ENCODE peak calls at places on chromosomes 11 and 22, in seven cellular contexts. One of them, this sample, is unnamed. For H3K4me1, the result is how much of the 10 kb centered on the place peaks cover.

GRCh38 chr11:1219836-1220810 is 2.7 kb upstream of the MUC5B start:
- DNase-seq in IMR-90: no peak
- DNase-seq in neuronal stem cell: no peak
- DNase-seq in H9: peak
- DNase-seq in mesenchymal stem cell: no peak
- DNase-seq in mesendoderm: no peak
- DNase-seq in H1: no peak
- DNase-seq in this sample: no peak

GRCh38 chr11:19225123-19225522 is 15.6 kb downstream of the E2F8 start:
- DNase-seq in IMR-90: no peak
- DNase-seq in neuronal stem cell: no peak
- DNase-seq in H9: no peak
- DNase-seq in mesenchymal stem cell: no peak
- DNase-seq in mesendoderm: no peak
- DNase-seq in H1: no peak
- DNase-seq in this sample: no peak

GRCh38 chr11:95641506-95641905 is 148.1 kb downstream of the FAM76B start:
- DNase-seq in IMR-90: no peak
- DNase-seq in neuronal stem cell: no peak
- DNase-seq in H9: no peak
- DNase-seq in mesenchymal stem cell: no peak
- DNase-seq in mesendoderm: no peak
- DNase-seq in H1: no peak
- DNase-seq in this sample: no peak

GRCh38 chr11:80587906-80588305 is 1147.1 kb upstream of the TENM4 start:
- DNase-seq in IMR-90: no peak
- DNase-seq in neuronal stem cell: no peak
- DNase-seq in H9: no peak
- DNase-seq in mesenchymal stem cell: no peak
- DNase-seq in mesendoderm: no peak
- DNase-seq in H1: no peak
- DNase-seq in this sample: no peak

GRCh38 chr11:67504023-67504949 is 877 bp downstream of the PITPNM1 start:
- DNase-seq in IMR-90: no peak
- DNase-seq in neuronal stem cell: peak
- DNase-seq in H9: no peak
- DNase-seq in mesenchymal stem cell: peak
- DNase-seq in mesendoderm: no peak
- DNase-seq in H1: no peak
- DNase-seq in this sample: no peak

GRCh38 chr11:67434395-67434881 is 3.0 kb downstream of the PTPRCAP start:
- DNase-seq in IMR-90: no peak
- DNase-seq in neuronal stem cell: no peak
- DNase-seq in H9: no peak
- DNase-seq in mesenchymal stem cell: no peak
- DNase-seq in mesendoderm: no peak
- DNase-seq in H1: no peak
- DNase-seq in this sample: no peak

GRCh38 chr22:30880181-30880601 is 88.4 kb downstream of the MORC2 start:
- DNase-seq in IMR-90: no peak
- DNase-seq in neuronal stem cell: no peak
- DNase-seq in H9: no peak
- DNase-seq in mesenchymal stem cell: no peak
- DNase-seq in mesendoderm: no peak
- DNase-seq in H1: no peak
- DNase-seq in this sample: no peak

GRCh38 chr11:1237128-1237580 is 14.3 kb downstream of the MUC5B start:
- DNase-seq in IMR-90: no peak
- DNase-seq in neuronal stem cell: no peak
- DNase-seq in H9: no peak
- DNase-seq in mesenchymal stem cell: no peak
- DNase-seq in mesendoderm: no peak
- DNase-seq in H1: no peak
- DNase-seq in this sample: no peak

GRCh38 chr11:43925932-43926505 is 16.4 kb upstream of the C11orf96 start:
- DNase-seq in IMR-90: no peak
- DNase-seq in neuronal stem cell: no peak
- DNase-seq in H9: no peak
- DNase-seq in mesenchymal stem cell: no peak
- DNase-seq in mesendoderm: no peak
- DNase-seq in H1: no peak
- DNase-seq in this sample: no peak

GRCh38 chr11:93870616-93871015 is 20.2 kb upstream of the VSTM5 start:
- DNase-seq in IMR-90: no peak
- DNase-seq in neuronal stem cell: no peak
- DNase-seq in H9: no peak
- DNase-seq in mesenchymal stem cell: no peak
- DNase-seq in mesendoderm: no peak
- DNase-seq in H1: no peak
- DNase-seq in this sample: no peak

GRCh38 chr11:91230647-91231046 is 994.0 kb upstream of the FAT3 start:
- DNase-seq in IMR-90: no peak
- DNase-seq in neuronal stem cell: no peak
- DNase-seq in H9: no peak
- DNase-seq in mesenchymal stem cell: no peak
- DNase-seq in mesendoderm: no peak
- DNase-seq in H1: no peak
- DNase-seq in this sample: no peak

GRCh38 chr22:30408388-30409101 is 11.7 kb downstream of the SEC14L2 start:
- DNase-seq in IMR-90: peak
- DNase-seq in neuronal stem cell: no peak
- DNase-seq in H9: no peak
- DNase-seq in mesenchymal stem cell: peak
- DNase-seq in mesendoderm: no peak
- DNase-seq in H1: no peak
- DNase-seq in this sample: no peak

GRCh38 chr22:37021710-37022482 is 2.4 kb downstream of the MPST start:
- DNase-seq in IMR-90: peak
- DNase-seq in neuronal stem cell: peak
- DNase-seq in H9: no peak
- DNase-seq in mesenchymal stem cell: peak
- DNase-seq in mesendoderm: no peak
- DNase-seq in H1: no peak
- DNase-seq in this sample: peak

GRCh38 chr11:128262463-128263345 is 324.7 kb downstream of the ETS1 start:
- DNase-seq in IMR-90: no peak
- DNase-seq in neuronal stem cell: no peak
- DNase-seq in H9: no peak
- DNase-seq in mesenchymal stem cell: no peak
- DNase-seq in mesendoderm: no peak
- DNase-seq in H1: no peak
- DNase-seq in this sample: no peak

GRCh38 chr11:88414385-88414861 is 76.9 kb upstream of the CTSC start:
- DNase-seq in IMR-90: peak
- DNase-seq in neuronal stem cell: no peak
- DNase-seq in H9: no peak
- DNase-seq in mesenchymal stem cell: peak
- DNase-seq in mesendoderm: no peak
- DNase-seq in H1: no peak
- DNase-seq in this sample: no peak

GRCh38 chr11:69801513-69802335 is 17.5 kb downstream of the FGF3 start:
- DNase-seq in IMR-90: no peak
- DNase-seq in neuronal stem cell: peak
- DNase-seq in H9: peak
- DNase-seq in mesenchymal stem cell: peak
- DNase-seq in mesendoderm: peak
- DNase-seq in H1: peak
- DNase-seq in this sample: peak

GRCh38 chr11:38524945-38525344 is 1926.9 kb upstream of the RAG2 start:
- DNase-seq in IMR-90: no peak
- DNase-seq in neuronal stem cell: no peak
- DNase-seq in H9: no peak
- DNase-seq in mesenchymal stem cell: no peak
- DNase-seq in mesendoderm: no peak
- DNase-seq in H1: no peak
- DNase-seq in this sample: no peak

GRCh38 chr11:61526229-61526628 is 17.7 kb downstream of the LRRC10B start:
- DNase-seq in IMR-90: no peak
- DNase-seq in neuronal stem cell: no peak
- DNase-seq in H9: no peak
- DNase-seq in mesenchymal stem cell: no peak
- DNase-seq in mesendoderm: no peak
- DNase-seq in H1: no peak
- DNase-seq in this sample: no peak

GRCh38 chr22:37020192-37020479 is 594 bp downstream of the MPST start:
- DNase-seq in IMR-90: peak
- DNase-seq in neuronal stem cell: no peak
- DNase-seq in H9: no peak
- DNase-seq in mesenchymal stem cell: peak
- DNase-seq in mesendoderm: peak
- DNase-seq in H1: no peak
- DNase-seq in this sample: no peak

GRCh38 chr11:118002541-118003019 is 16.4 kb downstream of the IL10RA start:
- DNase-seq in IMR-90: no peak
- DNase-seq in neuronal stem cell: peak
- DNase-seq in H9: no peak
- DNase-seq in mesenchymal stem cell: peak
- DNase-seq in mesendoderm: peak
- DNase-seq in H1: no peak
- DNase-seq in this sample: peak

GRCh38 chr22:30325065-30325720 is 1.5 kb downstream of the TBC1D10A start:
- DNase-seq in IMR-90: peak
- DNase-seq in neuronal stem cell: no peak
- DNase-seq in H9: no peak
- DNase-seq in mesenchymal stem cell: peak
- DNase-seq in mesendoderm: peak
- DNase-seq in H1: no peak
- DNase-seq in this sample: peak

GRCh38 chr11:99932684-99933083 is 754.4 kb upstream of the ARHGAP42 start:
- DNase-seq in IMR-90: no peak
- DNase-seq in neuronal stem cell: no peak
- DNase-seq in H9: no peak
- DNase-seq in mesenchymal stem cell: no peak
- DNase-seq in mesendoderm: no peak
- DNase-seq in H1: no peak
- DNase-seq in this sample: no peak

GRCh38 chr22:43185860-43186261 is 1.1 kb downstream of the TTLL12 start:
- DNase-seq in IMR-90: peak
- DNase-seq in neuronal stem cell: no peak
- DNase-seq in H9: no peak
- DNase-seq in mesenchymal stem cell: peak
- DNase-seq in mesendoderm: peak
- DNase-seq in H1: no peak
- DNase-seq in this sample: no peak

DNA sequence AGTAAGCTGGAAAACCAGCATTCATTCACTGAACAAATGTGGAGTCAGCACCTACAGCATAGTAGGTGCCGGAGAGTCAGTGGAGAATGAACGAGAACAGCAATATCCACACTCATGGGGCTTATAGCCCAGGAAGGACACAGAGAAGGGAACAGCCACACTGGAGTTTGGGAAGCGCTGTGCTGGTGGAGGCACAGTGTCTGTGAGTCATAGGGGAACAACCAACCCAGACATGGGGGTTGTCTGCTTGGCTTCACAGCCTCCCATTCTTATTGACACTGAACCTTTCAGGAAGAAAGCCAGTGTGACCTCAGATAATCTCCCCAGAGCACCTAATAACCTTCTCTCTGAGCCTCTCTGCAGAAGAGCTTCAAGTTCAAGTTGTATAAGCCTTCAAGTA is 56.6 kb upstream of the UBASH3B start:
- DNase-seq in IMR-90: no peak
- DNase-seq in neuronal stem cell: no peak
- DNase-seq in H9: no peak
- DNase-seq in mesenchymal stem cell: peak
- DNase-seq in mesendoderm: no peak
- DNase-seq in H1: no peak
- DNase-seq in this sample: peak
- H3K4me1 ChIP-seq in IMR-90: under half
- H3K4me1 ChIP-seq in neuronal stem cell: under half
- H3K4me1 ChIP-seq in H9: under half
- H3K4me1 ChIP-seq in mesenchymal stem cell: under half
- H3K4me1 ChIP-seq in mesendoderm: under half
- H3K4me1 ChIP-seq in H1: under half
- H3K4me1 ChIP-seq in this sample: under half

GRCh38 chr22:47102081-47102480 is 339.6 kb downstream of the TBC1D22A start:
- DNase-seq in IMR-90: no peak
- DNase-seq in neuronal stem cell: no peak
- DNase-seq in H9: no peak
- DNase-seq in mesenchymal stem cell: no peak
- DNase-seq in mesendoderm: no peak
- DNase-seq in H1: no peak
- DNase-seq in this sample: peak

GRCh38 chr22:47100019-47100418 is 337.6 kb downstream of the TBC1D22A start:
- DNase-seq in IMR-90: no peak
- DNase-seq in neuronal stem cell: no peak
- DNase-seq in H9: no peak
- DNase-seq in mesenchymal stem cell: no peak
- DNase-seq in mesendoderm: no peak
- DNase-seq in H1: no peak
- DNase-seq in this sample: no peak

GRCh38 chr22:47101321-47101885 is 339.0 kb downstream of the TBC1D22A start:
- DNase-seq in IMR-90: no peak
- DNase-seq in neuronal stem cell: no peak
- DNase-seq in H9: no peak
- DNase-seq in mesenchymal stem cell: no peak
- DNase-seq in mesendoderm: no peak
- DNase-seq in H1: no peak
- DNase-seq in this sample: no peak

GRCh38 chr22:47102648-47103047 is 340.2 kb downstream of the TBC1D22A start:
- DNase-seq in IMR-90: peak
- DNase-seq in neuronal stem cell: no peak
- DNase-seq in H9: peak
- DNase-seq in mesenchymal stem cell: peak
- DNase-seq in mesendoderm: peak
- DNase-seq in H1: peak
- DNase-seq in this sample: peak

GRCh38 chr22:47100646-47101045 is 338.2 kb downstream of the TBC1D22A start:
- DNase-seq in IMR-90: no peak
- DNase-seq in neuronal stem cell: no peak
- DNase-seq in H9: peak
- DNase-seq in mesenchymal stem cell: no peak
- DNase-seq in mesendoderm: no peak
- DNase-seq in H1: no peak
- DNase-seq in this sample: no peak
- H3K23ac ChIP-seq in IMR-90: no peak
- H3K23ac ChIP-seq in neuronal stem cell: no peak
- H3K23ac ChIP-seq in H9: no peak
- H3K23ac ChIP-seq in mesenchymal stem cell: no peak
- H3K23ac ChIP-seq in mesendoderm: no peak
- H3K23ac ChIP-seq in H1: no peak
- H3K23ac ChIP-seq in this sample: no peak

GRCh38 chr11:21761000-21761399 is 431.9 kb upstream of the ANO5 start:
- DNase-seq in IMR-90: no peak
- DNase-seq in neuronal stem cell: no peak
- DNase-seq in H9: no peak
- DNase-seq in mesenchymal stem cell: no peak
- DNase-seq in mesendoderm: no peak
- DNase-seq in H1: no peak
- DNase-seq in this sample: no peak
- H3K4me1 ChIP-seq in IMR-90: under half
- H3K4me1 ChIP-seq in neuronal stem cell: under half
- H3K4me1 ChIP-seq in H9: under half
- H3K4me1 ChIP-seq in mesenchymal stem cell: under half
- H3K4me1 ChIP-seq in mesendoderm: under half
- H3K4me1 ChIP-seq in H1: under half
- H3K4me1 ChIP-seq in this sample: under half

DNA sequence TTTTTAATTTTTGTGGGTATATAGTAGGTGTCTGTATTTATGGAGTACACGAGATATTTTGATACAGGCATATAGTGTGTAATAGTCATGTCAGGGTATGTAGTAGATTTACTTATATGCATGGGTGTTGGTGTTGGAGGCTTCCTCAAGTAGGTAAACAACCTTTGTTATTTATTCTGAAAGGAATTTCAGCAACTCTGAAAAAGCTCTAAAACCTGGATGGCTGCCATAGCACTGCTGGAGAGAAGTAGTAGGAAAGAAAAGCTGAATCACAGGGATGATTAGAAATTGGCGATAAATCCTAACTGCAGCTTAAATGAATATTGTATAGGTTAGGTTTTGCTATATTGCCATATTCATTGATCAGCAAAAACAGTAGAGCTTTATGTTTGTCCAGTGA is 44.4 kb upstream of the ST14 start:
- DNase-seq in IMR-90: peak
- DNase-seq in neuronal stem cell: no peak
- DNase-seq in H9: no peak
- DNase-seq in mesenchymal stem cell: no peak
- DNase-seq in mesendoderm: no peak
- DNase-seq in H1: no peak
- DNase-seq in this sample: no peak
- H3K23ac ChIP-seq in IMR-90: no peak
- H3K23ac ChIP-seq in neuronal stem cell: no peak
- H3K23ac ChIP-seq in H9: no peak
- H3K23ac ChIP-seq in mesenchymal stem cell: no peak
- H3K23ac ChIP-seq in mesendoderm: no peak
- H3K23ac ChIP-seq in H1: no peak
- H3K23ac ChIP-seq in this sample: no peak